ENCODE peak calls at places on chromosomes 4 and X, in seven cellular contexts. L is psoas muscle, A is stomach, I is suprapubic skin, O is heart left ventricle, C is cardiac muscle cell, B is tibial artery. J is an unnamed sample.
A peak's percentile ranks its signal among the peaks of the same experiment; 100 is the strongest.

GRCh38 chrX:136627381-136627780 is 20.6 kb upstream of the CD40LG start:
- DNase-seq in L (no peak), A (no peak), I (no peak), O (no peak), C (no peak), B (no peak), J (no peak)

GRCh38 chrX:131816551-131817136 is 206.5 kb upstream of the STK26 start:
- DNase-seq in L (peak; percentile 65), A (peak; percentile 84), I (no peak), O (peak; percentile 78), C (no peak), B (no peak), J (no peak)

GRCh38 chrX:107825698-107826285 is at the start of gene MID2:
- DNase-seq in L (peak; percentile 78), A (peak; percentile 67), I (peak; percentile 79), O (peak; percentile 45), C (peak; percentile 88), B (peak; percentile 79), J (peak; percentile 24)

GRCh38 chr4:3388461-3389185 is 53.1 kb upstream of the HGFAC start:
- DNase-seq in L (no peak), A (no peak), I (peak; percentile 74), O (no peak), C (peak; percentile 78), B (peak; percentile 81), J (peak; percentile 15)

GRCh38 chrX:109270580-109271484 is 211.1 kb downstream of the GUCY2F start:
- DNase-seq in L (no peak), A (peak; percentile 46), I (no peak), O (no peak), C (no peak), B (no peak), J (no peak)

GRCh38 chrX:120823554-120823953 is 52.1 kb downstream of the CT47B1 start:
- DNase-seq in L (no peak), A (no peak), I (no peak), O (no peak), C (no peak), B (no peak), J (no peak)

GRCh38 chr4:100479971-100480370 is 37.9 kb downstream of the EMCN start:
- DNase-seq in L (no peak), A (no peak), I (no peak), O (no peak), C (no peak), B (no peak), J (no peak)

GRCh38 chr4:175772170-175772685 is 39.8 kb downstream of the GPM6A start:
- DNase-seq in L (no peak), A (no peak), I (no peak), O (no peak), C (no peak), B (no peak), J (no peak)

GRCh38 chrX:37896491-37896890 is 49.1 kb upstream of the DYNLT3 start:
- DNase-seq in L (no peak), A (no peak), I (no peak), O (no peak), C (no peak), B (no peak), J (no peak)

GRCh38 chrX:121360280-121360679 is 312.9 kb downstream of the GLUD2 start:
- DNase-seq in L (no peak), A (no peak), I (no peak), O (no peak), C (no peak), B (no peak), J (no peak)

GRCh38 chrX:39816871-39817731 is 280.7 kb downstream of the BCOR start:
- DNase-seq in L (peak; percentile 47), A (no peak), I (no peak), O (no peak), C (no peak), B (no peak), J (no peak)

GRCh38 chr4:37422102-37422501 is 177.6 kb downstream of the NWD2 start:
- DNase-seq in L (no peak), A (peak; percentile 34), I (no peak), O (no peak), C (no peak), B (no peak), J (no peak)

GRCh38 chr4:24912252-24913098 is at the start of gene CCDC149:
- DNase-seq in L (peak; percentile 79), A (peak; percentile 89), I (peak; percentile 84), O (peak; percentile 77), C (peak; percentile 83), B (peak; percentile 81), J (peak; percentile 71)

GRCh38 chrX:13420545-13421183 is 100.8 kb upstream of the ATXN3L start:
- DNase-seq in L (no peak), A (no peak), I (no peak), O (no peak), C (no peak), B (no peak), J (no peak)

GRCh38 chr4:2817701-2818350 is 24.9 kb downstream of the SH3BP2 start:
- DNase-seq in L (peak; percentile 53), A (no peak), I (no peak), O (no peak), C (peak; percentile 64), B (no peak), J (no peak)

GRCh38 chr4:177250056-177250696 is 59.5 kb upstream of the NEIL3 start:
- DNase-seq in L (peak; percentile 56), A (peak; percentile 70), I (no peak), O (peak; percentile 44), C (peak; percentile 83), B (peak; percentile 73), J (peak; percentile 44)

GRCh38 chr4:100983426-100983825 is 363.9 kb downstream of the PPP3CA start:
- DNase-seq in L (no peak), A (no peak), I (no peak), O (no peak), C (no peak), B (no peak), J (no peak)

GRCh38 chr4:151674804-151675290 is 86.0 kb downstream of the GATB start:
- DNase-seq in L (no peak), A (peak; percentile 70), I (no peak), O (peak; percentile 74), C (peak; percentile 78), B (peak; percentile 71), J (no peak)

GRCh38 chr4:9592010-9592409 is 147.8 kb downstream of the DEFB131A start:
- DNase-seq in L (no peak), A (no peak), I (no peak), O (no peak), C (no peak), B (no peak), J (no peak)

GRCh38 chrX:39730671-39731389 is 366.9 kb downstream of the BCOR start:
- DNase-seq in L (peak; percentile 82), A (peak; percentile 69), I (peak; percentile 79), O (peak; percentile 77), C (peak; percentile 71), B (peak; percentile 92), J (peak; percentile 69)

GRCh38 chrX:49039598-49040375 is 3.4 kb downstream of the TFE3 start:
- DNase-seq in L (peak; percentile 81), A (peak; percentile 53), I (peak; percentile 81), O (peak; percentile 76), C (peak; percentile 91), B (peak; percentile 89), J (peak; percentile 52)

GRCh38 chr4:163540977-163541376 is 46.5 kb downstream of the TMA16 start:
- DNase-seq in L (no peak), A (no peak), I (no peak), O (no peak), C (no peak), B (no peak), J (no peak)

GRCh38 chrX:115266300-115266699 is 23.2 kb upstream of the LUZP4 start:
- DNase-seq in L (no peak), A (no peak), I (no peak), O (no peak), C (no peak), B (no peak), J (no peak)

GRCh38 chr4:38911257-38911656 is 43.7 kb downstream of the FAM114A1 start:
- DNase-seq in L (no peak), A (no peak), I (no peak), O (no peak), C (no peak), B (no peak), J (no peak)
- H3K27me3 ChIP-seq in L (no peaks in the 10 kb centered on the region), A (no peaks in the 10 kb centered on the region), I (no peaks in the 10 kb centered on the region), O (no peaks in the 10 kb centered on the region), C (no peaks in the 10 kb centered on the region), B (no peaks in the 10 kb centered on the region), J (no peaks in the 10 kb centered on the region)

GRCh38 chr4:110480031-110480549 is 4.1 kb downstream of the ENPEP start:
- DNase-seq in L (no peak), A (no peak), I (no peak), O (no peak), C (no peak), B (no peak), J (no peak)
- TF ChIP-seq CTCF in L (peak; percentile 36), A (no peak), I (no peak), O (no peak), C (peak; percentile 56), B (no peak), J (peak; percentile 34)

GRCh38 chr4:27094224-27094623 is 233.6 kb downstream of the STIM2 start:
- DNase-seq in L (no peak), A (no peak), I (no peak), O (no peak), C (no peak), B (peak; percentile 24), J (no peak)

GRCh38 chr4:27087306-27088045 is 226.8 kb downstream of the STIM2 start:
- DNase-seq in L (no peak), A (no peak), I (no peak), O (no peak), C (no peak), B (no peak), J (no peak)

GRCh38 chr4:27089186-27089585 is 228.5 kb downstream of the STIM2 start:
- DNase-seq in L (no peak), A (no peak), I (no peak), O (no peak), C (no peak), B (no peak), J (no peak)

GRCh38 chr4:27088491-27088890 is 227.8 kb downstream of the STIM2 start:
- DNase-seq in L (no peak), A (no peak), I (no peak), O (no peak), C (no peak), B (no peak), J (no peak)

GRCh38 chr4:27090406-27090805 is 229.8 kb downstream of the STIM2 start:
- DNase-seq in L (no peak), A (no peak), I (no peak), O (no peak), C (no peak), B (peak; percentile 10), J (no peak)
- H3K4me1 ChIP-seq in L (no peaks in the 10 kb centered on the region), A (peaks cover 17% of the 10 kb centered on the region), I (peaks cover 4% of the 10 kb centered on the region), O (peaks cover 1% of the 10 kb centered on the region), C (no peaks in the 10 kb centered on the region), B (no peaks in the 10 kb centered on the region), J (peaks cover 2% of the 10 kb centered on the region)

DNA sequence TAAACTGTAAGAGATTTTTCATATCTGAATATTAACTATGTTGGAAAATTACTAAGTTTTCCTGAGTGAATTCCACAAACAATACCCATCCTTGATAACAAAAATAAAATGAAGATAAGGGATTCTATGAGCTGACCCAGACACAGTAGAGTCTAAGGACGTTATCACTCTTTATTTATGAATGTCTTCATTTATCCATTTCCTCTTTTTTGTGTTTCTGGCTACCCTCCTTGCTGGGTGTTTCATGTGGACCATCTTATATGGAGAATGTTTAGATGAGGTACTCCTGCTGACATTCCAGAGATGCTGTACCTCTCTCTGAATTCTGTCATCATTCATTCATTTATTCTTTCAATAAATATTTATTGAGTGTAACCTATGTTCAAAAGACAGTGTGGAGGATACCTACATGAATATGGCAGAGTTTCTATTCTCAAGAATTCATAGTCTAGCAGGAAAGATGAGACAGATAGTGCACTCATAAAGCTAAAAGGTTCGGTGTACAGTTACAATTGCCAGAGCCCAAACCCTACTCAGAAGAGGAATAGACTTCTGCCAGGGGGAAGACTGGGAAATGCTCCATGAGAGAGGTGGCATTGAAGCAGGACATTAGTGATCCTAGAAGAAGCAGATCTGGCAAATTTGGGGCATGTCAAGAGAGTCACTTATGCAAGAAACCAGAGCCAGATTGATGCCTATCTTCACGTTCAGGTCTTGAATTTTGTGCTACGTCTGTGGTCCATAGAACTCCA is 195.8 kb downstream of the MAML3 start:
- DNase-seq in L (no peak), A (no peak), I (no peak), O (no peak), C (no peak), B (no peak), J (no peak)
- H3K27me3 ChIP-seq in L (no peaks in the 10 kb centered on the region), A (no peaks in the 10 kb centered on the region), I (no peaks in the 10 kb centered on the region), O (no peaks in the 10 kb centered on the region), C (no peaks in the 10 kb centered on the region), B (no peaks in the 10 kb centered on the region), J (no peaks in the 10 kb centered on the region)